ENCODE peak calls at places on chromosomes 1 and 21, in seven cellular contexts. S is aorta; L is sigmoid colon; Z is OCI-LY7; D is colonic mucosa; K is lower leg skin; X is CD8-positive, alpha-beta memory T cell. G is an unnamed sample.
A peak's percentile ranks its signal among the peaks of the same experiment; 100 is the strongest.

GRCh38 chr1:99645699-99646531 is at the start of gene PALMD:
- DNase-seq in S (peak; percentile 77), L (no peak), Z (no peak), D (peak; percentile 22), K (peak; percentile 74), X (no peak), G (peak; percentile 90)

GRCh38 chr1:228061411-228062084 is 21.0 kb upstream of the ARF1 start:
- DNase-seq in S (peak; percentile 62), L (peak; percentile 49), Z (no peak), D (no peak), K (no peak), X (peak; percentile 44), G (no peak)

GRCh38 chr1:107661142-107661541 is 303.8 kb downstream of the VAV3 start:
- DNase-seq in S (no peak), L (no peak), Z (no peak), D (no peak), K (no peak), X (no peak), G (no peak)

GRCh38 chr21:32413697-32414578 is 1.4 kb downstream of the EVA1C start:
- DNase-seq in S (no peak), L (peak; percentile 81), Z (no peak), D (peak; percentile 29), K (no peak), X (no peak), G (peak; percentile 51)

GRCh38 chr1:67937651-67938050 is 104.4 kb upstream of the GNG12 start:
- DNase-seq in S (no peak), L (no peak), Z (no peak), D (no peak), K (no peak), X (no peak), G (no peak)

GRCh38 chr1:91608876-91609275 is 108.2 kb downstream of the CDC7 start:
- DNase-seq in S (no peak), L (no peak), Z (no peak), D (no peak), K (no peak), X (no peak), G (peak; percentile 89)

GRCh38 chr1:52603301-52603675 is 1.1 kb downstream of the GPX7 start:
- DNase-seq in S (no peak), L (no peak), Z (no peak), D (no peak), K (no peak), X (no peak), G (no peak)

GRCh38 chr1:236663934-236664333 is 22.4 kb upstream of the ACTN2 start:
- DNase-seq in S (no peak), L (no peak), Z (no peak), D (no peak), K (no peak), X (no peak), G (no peak)

GRCh38 chr1:78491311-78492071 is 717 bp downstream of the PTGFR start:
- DNase-seq in S (peak; percentile 78), L (peak; percentile 68), Z (no peak), D (peak; percentile 20), K (peak; percentile 68), X (no peak), G (peak; percentile 34)

GRCh38 chr1:32782086-32782485 is 35.1 kb downstream of the YARS1 start:
- DNase-seq in S (no peak), L (no peak), Z (no peak), D (no peak), K (no peak), X (no peak), G (no peak)

GRCh38 chr21:45983981-45984551 is 2.5 kb downstream of the COL6A1 start:
- DNase-seq in S (peak; percentile 81), L (peak; percentile 92), Z (no peak), D (no peak), K (peak; percentile 49), X (no peak), G (no peak)

GRCh38 chr1:101283443-101283842 is 46.6 kb downstream of the S1PR1 start:
- DNase-seq in S (no peak), L (no peak), Z (no peak), D (no peak), K (no peak), X (no peak), G (no peak)

GRCh38 chr1:116458695-116459094 is 85.7 kb downstream of the ATP1A1 start:
- DNase-seq in S (no peak), L (no peak), Z (no peak), D (no peak), K (no peak), X (no peak), G (no peak)

GRCh38 chr1:25204797-25205441 is 27.4 kb downstream of the SYF2 start:
- DNase-seq in S (peak; percentile 26), L (peak; percentile 41), Z (peak; percentile 71), D (no peak), K (no peak), X (no peak), G (peak; percentile 53)

GRCh38 chr1:156876281-156876680 is 15.6 kb downstream of the NTRK1 start:
- DNase-seq in S (no peak), L (no peak), Z (no peak), D (no peak), K (no peak), X (no peak), G (peak; percentile 29)

GRCh38 chr1:206772228-206773002 is at the start of gene IL10:
- DNase-seq in S (no peak), L (peak; percentile 74), Z (no peak), D (no peak), K (peak; percentile 31), X (no peak), G (no peak)

GRCh38 chr1:89873757-89874156 is 52.9 kb downstream of the LRRC8D start:
- DNase-seq in S (no peak), L (no peak), Z (no peak), D (no peak), K (no peak), X (no peak), G (peak; percentile 21)

GRCh38 chr1:115641762-115642167 is at the start of gene VANGL1:
- DNase-seq in S (peak; percentile 92), L (peak; percentile 81), Z (no peak), D (peak; percentile 79), K (peak; percentile 41), X (no peak), G (peak; percentile 76)

GRCh38 chr1:151728151-151728711 is 6.9 kb downstream of the RIIAD1 start:
- DNase-seq in S (no peak), L (peak; percentile 84), Z (no peak), D (peak; percentile 18), K (no peak), X (no peak), G (peak; percentile 9)

GRCh38 chr1:219757890-219758289 is 145.0 kb upstream of the ZC3H11B start:
- DNase-seq in S (no peak), L (no peak), Z (no peak), D (no peak), K (no peak), X (no peak), G (peak; percentile 53)

GRCh38 chr1:89728381-89728780 is 92.5 kb upstream of the LRRC8D start:
- DNase-seq in S (no peak), L (no peak), Z (no peak), D (no peak), K (no peak), X (no peak), G (no peak)

GRCh38 chr1:52633291-52633754 is 355 bp downstream of the SHISAL2A start:
- DNase-seq in S (no peak), L (no peak), Z (no peak), D (no peak), K (no peak), X (peak; percentile 65), G (no peak)

GRCh38 chr1:64291931-64292330 is 88.5 kb downstream of the UBE2U start:
- DNase-seq in S (no peak), L (no peak), Z (no peak), D (no peak), K (no peak), X (no peak), G (no peak)

GRCh38 chr1:109784551-109785252 is 21.0 kb upstream of the EPS8L3 start:
- DNase-seq in S (peak; percentile 49), L (peak; percentile 54), Z (no peak), D (no peak), K (no peak), X (no peak), G (no peak)

GRCh38 chr1:101366513-101367215 is 129.8 kb downstream of the S1PR1 start:
- DNase-seq in S (no peak), L (no peak), Z (no peak), D (no peak), K (no peak), X (no peak), G (peak; percentile 32)

GRCh38 chr21:14383596-14384210 is 757 bp upstream of the HSPA13 start:
- DNase-seq in S (no peak), L (no peak), Z (peak; percentile 44), D (no peak), K (no peak), X (no peak), G (no peak)
- H3K4me3 ChIP-seq in S (peak overlapping the region; percentile 69), L (peak overlapping the region; percentile 80), Z (peak overlapping the region; percentile 88), D (peak overlapping the region; percentile 51), K (peak overlapping the region; percentile 39), X (peak overlapping the region; percentile 97), G (peak overlapping the region; percentile 66)

GRCh38 chr1:17441993-17442357 is 2.5 kb upstream of the RCC2 start:
- DNase-seq in S (no peak), L (no peak), Z (no peak), D (no peak), K (no peak), X (no peak), G (no peak)
- H3K4me3 ChIP-seq in S (no peak overlapping the region), L (no peak overlapping the region), Z (peak overlapping the region; percentile 68), D (no peak overlapping the region), K (no peak overlapping the region), X (no peak overlapping the region), G (no peak overlapping the region)

GRCh38 chr1:117883620-117884019 is 45.8 kb downstream of the GDAP2 start:
- DNase-seq in S (no peak), L (no peak), Z (no peak), D (no peak), K (no peak), X (no peak), G (no peak)
- H3K4me3 ChIP-seq in S (no peak overlapping the region), L (no peak overlapping the region), Z (no peak overlapping the region), D (no peak overlapping the region), K (no peak overlapping the region), X (no peak overlapping the region), G (no peak overlapping the region)

GRCh38 chr1:200336901-200337391 is 72.9 kb downstream of the ZNF281 start:
- DNase-seq in S (no peak), L (no peak), Z (no peak), D (no peak), K (no peak), X (no peak), G (no peak)
- H3K4me3 ChIP-seq in S (no peak overlapping the region), L (no peak overlapping the region), Z (no peak overlapping the region), D (no peak overlapping the region), K (no peak overlapping the region), X (no peak overlapping the region), G (no peak overlapping the region)

GRCh38 chr1:160645386-160646063 is 1.3 kb downstream of the SLAMF1 start:
- DNase-seq in S (no peak), L (no peak), Z (no peak), D (no peak), K (no peak), X (no peak), G (no peak)
- H3K4me3 ChIP-seq in S (no peak overlapping the region), L (no peak overlapping the region), Z (no peak overlapping the region), D (peak overlapping the region; percentile 18), K (no peak overlapping the region), X (peak overlapping the region; percentile 86), G (no peak overlapping the region)